ENCODE peak calls at places on chromosomes 4 and X, in seven cellular contexts. N is astrocyte; R is NCI-H774; T is NCI-H1436; S is upper lobe of right lung; B is breast epithelium; O is activated naive CD8-positive, alpha-beta T cell treated with anti-CD3 and anti-CD28 coated beads, Interleukin-2, amount 50 U/mL, for 16 hours. P is an unnamed sample.

GRCh38 chr4:15868065-15868464 is 70.5 kb downstream of the FGFBP1 start:
- DNase-seq in N (peak; percentile 32), R (no peak), T (no peak), S (no peak), B (no peak), O (no peak), P (no peak)

GRCh38 chrX:154484255-154485149 is 1.9 kb downstream of the UBL4A start:
- DNase-seq in N (no peak), R (no peak), T (no peak), S (peak; percentile 23), B (no peak), O (no peak), P (no peak)

GRCh38 chrX:71533850-71534515 is 1.1 kb downstream of the OGT start:
- DNase-seq in N (peak; percentile 40), R (peak; percentile 18), T (peak; percentile 33), S (peak; percentile 66), B (no peak), O (peak; percentile 21), P (no peak)

GRCh38 chrX:141405486-141405877 is 163.2 kb upstream of the SPANXC start:
- DNase-seq in N (peak; percentile 44), R (no peak), T (no peak), S (no peak), B (no peak), O (no peak), P (no peak)

GRCh38 chr4:64144994-64145393 is 264.3 kb downstream of the TECRL start:
- DNase-seq in N (no peak), R (no peak), T (no peak), S (no peak), B (no peak), O (no peak), P (no peak)

GRCh38 chrX:150581093-150581775 is 12.8 kb downstream of the MTM1 start:
- DNase-seq in N (peak; percentile 68), R (no peak), T (no peak), S (no peak), B (no peak), O (no peak), P (peak; percentile 59)

GRCh38 chr4:153713840-153714239 is 29.8 kb downstream of the TLR2 start:
- DNase-seq in N (peak; percentile 36), R (no peak), T (no peak), S (no peak), B (no peak), O (no peak), P (no peak)

GRCh38 chrX:50635162-50635561 is 164.5 kb upstream of the DGKK start:
- DNase-seq in N (no peak), R (no peak), T (no peak), S (no peak), B (no peak), O (no peak), P (no peak)

GRCh38 chr4:139028191-139028661 is 12.6 kb downstream of the NOCT start:
- DNase-seq in N (no peak), R (no peak), T (no peak), S (no peak), B (no peak), O (no peak), P (no peak)

GRCh38 chr4:120724656-120725055 is 197.9 kb downstream of the PRDM5 start:
- DNase-seq in N (no peak), R (no peak), T (no peak), S (no peak), B (no peak), O (no peak), P (no peak)

GRCh38 chrX:53695901-53696300 is 9.4 kb upstream of the HUWE1 start:
- DNase-seq in N (no peak), R (peak; percentile 28), T (peak; percentile 60), S (no peak), B (no peak), O (no peak), P (no peak)

GRCh38 chrX:53048169-53049126 is at the start of gene GPR173:
- DNase-seq in N (peak; percentile 62), R (peak; percentile 33), T (peak; percentile 58), S (peak; percentile 69), B (no peak), O (no peak), P (peak; percentile 30)

GRCh38 chr4:88623097-88623496 is 30.8 kb downstream of the HERC3 start:
- DNase-seq in N (peak; percentile 89), R (no peak), T (no peak), S (no peak), B (no peak), O (no peak), P (peak; percentile 78)

GRCh38 chrX:134990475-134991473 is at the start of gene SMIM10:
- DNase-seq in N (peak; percentile 70), R (no peak), T (no peak), S (peak; percentile 83), B (peak; percentile 51), O (no peak), P (peak; percentile 60)

GRCh38 chr4:84660606-84661005 is 77.7 kb downstream of the CDS1 start:
- DNase-seq in N (no peak), R (no peak), T (no peak), S (no peak), B (no peak), O (no peak), P (no peak)

GRCh38 chrX:10030570-10030969 is 63.4 kb downstream of the CLDN34 start:
- DNase-seq in N (peak; percentile 66), R (no peak), T (no peak), S (no peak), B (no peak), O (no peak), P (no peak)

GRCh38 chr4:161336016-161336415 is 827.8 kb downstream of the FSTL5 start:
- DNase-seq in N (peak; percentile 8), R (no peak), T (no peak), S (no peak), B (no peak), O (no peak), P (no peak)

GRCh38 chrX:29535212-29536162 is 679.9 kb upstream of the MAGEB2 start:
- DNase-seq in N (peak; percentile 21), R (no peak), T (no peak), S (no peak), B (no peak), O (no peak), P (no peak)

GRCh38 chr4:59179372-59179771 is 2020.8 kb upstream of the ADGRL3 start:
- DNase-seq in N (no peak), R (no peak), T (no peak), S (no peak), B (no peak), O (no peak), P (no peak)

GRCh38 chrX:69093960-69094935 is 71.0 kb downstream of the PJA1 start:
- DNase-seq in N (peak; percentile 30), R (peak; percentile 3), T (peak; percentile 48), S (no peak), B (no peak), O (no peak), P (peak; percentile 2)

GRCh38 chr4:20299515-20299914 is 47.8 kb downstream of the SLIT2 start:
- DNase-seq in N (no peak), R (no peak), T (no peak), S (no peak), B (no peak), O (no peak), P (no peak)

GRCh38 chrX:13938766-13939530 is 90.7 kb downstream of the GEMIN8 start:
- DNase-seq in N (no peak), R (no peak), T (no peak), S (no peak), B (no peak), O (no peak), P (no peak)

GRCh38 chr4:19381068-19381467 is 870.6 kb upstream of the SLIT2 start:
- DNase-seq in N (peak; percentile 67), R (no peak), T (no peak), S (no peak), B (no peak), O (no peak), P (peak; percentile 56)

GRCh38 chr4:166363198-166363597 is 490.2 kb downstream of the TLL1 start:
- DNase-seq in N (no peak), R (no peak), T (no peak), S (no peak), B (no peak), O (no peak), P (no peak)

GRCh38 chrX:134115270-134115669 is 121.7 kb upstream of the CCDC160 start:
- DNase-seq in N (no peak), R (no peak), T (no peak), S (no peak), B (no peak), O (no peak), P (no peak)

GRCh38 chrX:146278381-146278780 is 460.8 kb downstream of the SLITRK2 start:
- DNase-seq in N (no peak), R (no peak), T (no peak), S (no peak), B (no peak), O (no peak), P (no peak)

GRCh38 chr4:115274545-115274944 is 161.1 kb upstream of the NDST4 start:
- DNase-seq in N (no peak), R (no peak), T (no peak), S (no peak), B (no peak), O (no peak), P (no peak)

GRCh38 chr4:158018831-158019230 is 154.0 kb downstream of the GASK1B start:
- DNase-seq in N (no peak), R (no peak), T (no peak), S (no peak), B (no peak), O (no peak), P (no peak)

GRCh38 chr4:40043786-40044185 is 12.9 kb upstream of the N4BP2 start:
- DNase-seq in N (no peak), R (no peak), T (no peak), S (no peak), B (no peak), O (no peak), P (no peak)

GRCh38 chr4:8846046-8846720 is 25.5 kb downstream of the HMX1 start:
- DNase-seq in N (no peak), R (no peak), T (no peak), S (peak; percentile 48), B (peak; percentile 22), O (no peak), P (no peak)

GRCh38 chr4:84932462-84932861 is 34.0 kb downstream of the WDFY3 start:
- DNase-seq in N (no peak), R (no peak), T (no peak), S (no peak), B (no peak), O (no peak), P (no peak)

GRCh38 chr4:101277661-101278060 is 69.7 kb downstream of the PPP3CA start:
- DNase-seq in N (peak; percentile 83), R (no peak), T (no peak), S (no peak), B (no peak), O (no peak), P (peak; percentile 15)

GRCh38 chr4:147984065-147984777 is 252.3 kb downstream of the ARHGAP10 start:
- DNase-seq in N (no peak), R (no peak), T (peak; percentile 13), S (no peak), B (no peak), O (no peak), P (no peak)

GRCh38 chrX:132676561-132677186 is 187.8 kb upstream of the MBNL3 start:
- DNase-seq in N (no peak), R (peak; percentile 8), T (no peak), S (no peak), B (no peak), O (no peak), P (no peak)

GRCh38 chrX:45755719-45756118 is 555.0 kb upstream of the DIPK2B start:
- DNase-seq in N (no peak), R (no peak), T (no peak), S (no peak), B (no peak), O (no peak), P (no peak)

GRCh38 chrX:7446815-7447214 is 298.9 kb upstream of the PUDP start:
- DNase-seq in N (no peak), R (no peak), T (no peak), S (no peak), B (no peak), O (no peak), P (no peak)

GRCh38 chrX:119728487-119728886 is 29.9 kb upstream of the SOWAHD start:
- DNase-seq in N (no peak), R (no peak), T (no peak), S (no peak), B (no peak), O (no peak), P (no peak)